ENCODE peak calls at places on chromosome 16, in four cellular contexts. One of them, this sample, is unnamed.

GRCh38 chr16:73122604-73123386 is 74.9 kb upstream of the ZFHX3 start:
- DNase-seq in H1: no peak
- DNase-seq in HCT116: no peak
- DNase-seq in GM12878: no peak
- DNase-seq in this sample: no peak

GRCh38 chr16:75075688-75076268 is 40.8 kb downstream of the LDHD start:
- DNase-seq in H1: no peak
- DNase-seq in HCT116: no peak
- DNase-seq in GM12878: no peak
- DNase-seq in this sample: no peak

GRCh38 chr16:49504023-49504364 is 130.4 kb downstream of the C16orf78 start:
- DNase-seq in H1: no peak
- DNase-seq in HCT116: no peak
- DNase-seq in GM12878: no peak
- DNase-seq in this sample: no peak

GRCh38 chr16:49281843-49282642 is 405 bp upstream of the CBLN1 start:
- DNase-seq in H1: peak; percentile 96
- DNase-seq in HCT116: no peak
- DNase-seq in GM12878: no peak
- DNase-seq in this sample: peak; percentile 91

GRCh38 chr16:59527206-59527997 is 793.3 kb upstream of the GOT2 start:
- DNase-seq in H1: no peak
- DNase-seq in HCT116: no peak
- DNase-seq in GM12878: no peak
- DNase-seq in this sample: peak; percentile 80

GRCh38 chr16:30985401-30986128 is 558 bp downstream of the HSD3B7 start:
- DNase-seq in H1: peak; percentile 69
- DNase-seq in HCT116: peak; percentile 37
- DNase-seq in GM12878: no peak
- DNase-seq in this sample: peak; percentile 91

GRCh38 chr16:65782537-65783290 is 583.8 kb upstream of the CDH5 start:
- DNase-seq in H1: peak; percentile 27
- DNase-seq in HCT116: no peak
- DNase-seq in GM12878: no peak
- DNase-seq in this sample: no peak

GRCh38 chr16:68083861-68084503 is 1.2 kb upstream of the NFATC3 start:
- DNase-seq in H1: no peak
- DNase-seq in HCT116: no peak
- DNase-seq in GM12878: no peak
- DNase-seq in this sample: no peak

GRCh38 chr16:74608944-74609343 is 2.0 kb upstream of the GLG1 start:
- DNase-seq in H1: no peak
- DNase-seq in HCT116: no peak
- DNase-seq in GM12878: no peak
- DNase-seq in this sample: no peak

GRCh38 chr16:26605872-26606271 is 460.9 kb upstream of the C16orf82 start:
- DNase-seq in H1: no peak
- DNase-seq in HCT116: no peak
- DNase-seq in GM12878: no peak
- DNase-seq in this sample: no peak

GRCh38 chr16:86852135-86852534 is 273.8 kb downstream of the FOXL1 start:
- DNase-seq in H1: no peak
- DNase-seq in HCT116: no peak
- DNase-seq in GM12878: no peak
- DNase-seq in this sample: no peak

GRCh38 chr16:20952144-20952797 is 51.7 kb downstream of the LYRM1 start:
- DNase-seq in H1: no peak
- DNase-seq in HCT116: peak; percentile 26
- DNase-seq in GM12878: no peak
- DNase-seq in this sample: no peak

GRCh38 chr16:14501331-14502255 is 128.5 kb downstream of the PARN start:
- DNase-seq in H1: peak; percentile 59
- DNase-seq in HCT116: peak; percentile 67
- DNase-seq in GM12878: peak; percentile 50
- DNase-seq in this sample: peak; percentile 23

GRCh38 chr16:86121611-86122010 is 222.6 kb downstream of the IRF8 start:
- DNase-seq in H1: no peak
- DNase-seq in HCT116: no peak
- DNase-seq in GM12878: no peak
- DNase-seq in this sample: peak; percentile 16

GRCh38 chr16:4324871-4325740 is 9.2 kb downstream of the GLIS2 start:
- DNase-seq in H1: no peak
- DNase-seq in HCT116: no peak
- DNase-seq in GM12878: no peak
- DNase-seq in this sample: no peak

GRCh38 chr16:62190426-62190825 is 154.2 kb upstream of the CDH8 start:
- DNase-seq in H1: no peak
- DNase-seq in HCT116: no peak
- DNase-seq in GM12878: no peak
- DNase-seq in this sample: peak; percentile 20

GRCh38 chr16:19804538-19805323 is 79.9 kb downstream of the GPRC5B start:
- DNase-seq in H1: peak; percentile 55
- DNase-seq in HCT116: no peak
- DNase-seq in GM12878: no peak
- DNase-seq in this sample: no peak

GRCh38 chr16:66653581-66654350 is 42.8 kb downstream of the CMTM4 start:
- DNase-seq in H1: no peak
- DNase-seq in HCT116: no peak
- DNase-seq in GM12878: no peak
- DNase-seq in this sample: no peak

GRCh38 chr16:30902070-30902972 is 5.9 kb downstream of the CTF1 start:
- DNase-seq in H1: peak; percentile 81
- DNase-seq in HCT116: no peak
- DNase-seq in GM12878: no peak
- DNase-seq in this sample: peak; percentile 82

GRCh38 chr16:4344659-4345438 is 6.3 kb downstream of the PAM16 start:
- DNase-seq in H1: no peak
- DNase-seq in HCT116: no peak
- DNase-seq in GM12878: no peak
- DNase-seq in this sample: peak; percentile 25

GRCh38 chr16:77657016-77657415 is 65.3 kb upstream of the NUDT7 start:
- DNase-seq in H1: peak; percentile 47
- DNase-seq in HCT116: peak; percentile 10
- DNase-seq in GM12878: no peak
- DNase-seq in this sample: peak; percentile 49

GRCh38 chr16:275041-275621 is 613 bp downstream of the RGS11 start:
- DNase-seq in H1: no peak
- DNase-seq in HCT116: no peak
- DNase-seq in GM12878: no peak
- DNase-seq in this sample: peak; percentile 73

GRCh38 chr16:68987734-68988457 is 117.6 kb upstream of the HAS3 start:
- DNase-seq in H1: no peak
- DNase-seq in HCT116: no peak
- DNase-seq in GM12878: no peak
- DNase-seq in this sample: no peak

GRCh38 chr16:89017956-89018604 is 41.1 kb upstream of the CBFA2T3 start:
- DNase-seq in H1: no peak
- DNase-seq in HCT116: no peak
- DNase-seq in GM12878: no peak
- DNase-seq in this sample: no peak

GRCh38 chr16:89448656-89449055 is 41.7 kb downstream of the ANKRD11 start:
- DNase-seq in H1: no peak
- DNase-seq in HCT116: no peak
- DNase-seq in GM12878: no peak
- DNase-seq in this sample: no peak

GRCh38 chr16:11497851-11498289 is 88.8 kb downstream of the LITAF start:
- DNase-seq in H1: no peak
- DNase-seq in HCT116: peak; percentile 92
- DNase-seq in GM12878: no peak
- DNase-seq in this sample: peak; percentile 62

GRCh38 chr16:27221576-27222498 is 18.5 kb downstream of the KDM8 start:
- DNase-seq in H1: no peak
- DNase-seq in HCT116: no peak
- DNase-seq in GM12878: no peak
- DNase-seq in this sample: no peak

GRCh38 chr16:28149016-28149888 is 62.5 kb downstream of the XPO6 start:
- DNase-seq in H1: no peak
- DNase-seq in HCT116: no peak
- DNase-seq in GM12878: no peak
- DNase-seq in this sample: no peak

GRCh38 chr16:20307791-20308190 is 19.5 kb downstream of the GP2 start:
- DNase-seq in H1: no peak
- DNase-seq in HCT116: no peak
- DNase-seq in GM12878: no peak
- DNase-seq in this sample: no peak

GRCh38 chr16:25110392-25110947 is 1.1 kb upstream of the LCMT1 start:
- DNase-seq in H1: no peak
- DNase-seq in HCT116: no peak
- DNase-seq in GM12878: no peak
- DNase-seq in this sample: no peak

GRCh38 chr16:89502319-89502843 is 5.8 kb upstream of the SPG7 start:
- DNase-seq in H1: no peak
- DNase-seq in HCT116: peak; percentile 63
- DNase-seq in GM12878: no peak
- DNase-seq in this sample: peak; percentile 77

DNA sequence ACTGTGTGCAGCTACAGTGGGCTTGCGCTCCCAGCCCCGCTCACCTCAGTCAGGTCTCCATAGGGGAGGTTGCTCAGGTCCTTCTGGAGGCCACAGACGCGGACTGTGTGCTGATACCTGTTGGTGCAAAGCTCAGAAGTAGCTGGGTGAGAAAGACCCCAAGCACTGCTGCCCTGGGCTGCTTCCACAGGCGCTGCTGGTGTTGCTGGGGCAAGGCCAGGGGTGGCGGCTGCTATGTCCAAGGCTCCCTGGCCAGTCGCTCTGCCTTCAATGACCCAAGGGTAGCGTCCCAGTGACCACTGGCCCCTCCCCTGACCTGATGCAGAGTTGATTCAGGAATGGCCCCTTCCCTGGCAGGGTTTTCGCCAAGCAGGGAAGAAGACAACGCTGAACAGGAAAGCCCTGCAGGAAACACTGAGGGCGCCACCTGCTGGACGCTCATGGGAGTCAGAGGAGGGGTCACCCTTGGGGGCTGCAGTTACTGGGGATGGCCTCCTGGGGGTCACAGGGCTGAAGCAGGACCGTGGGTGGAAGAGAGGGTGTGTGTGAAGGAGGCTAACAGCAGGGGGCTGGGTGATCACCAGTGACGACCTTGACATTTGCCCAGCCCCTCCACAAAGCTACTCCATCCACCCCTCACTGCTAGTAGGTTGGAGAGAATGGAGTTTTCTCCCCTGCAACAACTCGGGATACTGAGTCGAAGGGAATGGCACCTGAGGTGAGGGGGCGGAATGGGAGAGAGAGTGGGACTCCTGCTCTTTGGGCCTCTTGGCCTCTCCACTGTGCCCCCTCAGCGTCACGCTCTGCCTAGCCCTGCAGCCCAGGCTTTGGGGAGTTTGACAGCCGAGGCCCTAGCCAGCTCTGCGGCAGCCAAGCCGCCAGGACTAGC is 38.3 kb downstream of the ABCC12 start:
- DNase-seq in H1: peak; percentile 97
- DNase-seq in HCT116: peak; percentile 56
- DNase-seq in GM12878: no peak
- DNase-seq in this sample: peak; percentile 11
- TF ChIP-seq JUND in H1: no peak
- TF ChIP-seq JUND in HCT116: no peak
- TF ChIP-seq JUND in GM12878: no peak
- TF ChIP-seq JUND in this sample: no peak

GRCh38 chr16:2663553-2664521 is 18.5 kb upstream of the KCTD5 start:
- DNase-seq in H1: no peak
- DNase-seq in HCT116: no peak
- DNase-seq in GM12878: no peak
- DNase-seq in this sample: no peak
- TF ChIP-seq JUND in H1: no peak
- TF ChIP-seq JUND in HCT116: no peak
- TF ChIP-seq JUND in GM12878: no peak
- TF ChIP-seq JUND in this sample: no peak

GRCh38 chr16:2236362-2237075 is at the start of gene DNASE1L2:
- DNase-seq in H1: peak; percentile 79
- DNase-seq in HCT116: no peak
- DNase-seq in GM12878: no peak
- DNase-seq in this sample: no peak
- TF ChIP-seq JUND in H1: no peak
- TF ChIP-seq JUND in HCT116: no peak
- TF ChIP-seq JUND in GM12878: no peak
- TF ChIP-seq JUND in this sample: no peak

DNA sequence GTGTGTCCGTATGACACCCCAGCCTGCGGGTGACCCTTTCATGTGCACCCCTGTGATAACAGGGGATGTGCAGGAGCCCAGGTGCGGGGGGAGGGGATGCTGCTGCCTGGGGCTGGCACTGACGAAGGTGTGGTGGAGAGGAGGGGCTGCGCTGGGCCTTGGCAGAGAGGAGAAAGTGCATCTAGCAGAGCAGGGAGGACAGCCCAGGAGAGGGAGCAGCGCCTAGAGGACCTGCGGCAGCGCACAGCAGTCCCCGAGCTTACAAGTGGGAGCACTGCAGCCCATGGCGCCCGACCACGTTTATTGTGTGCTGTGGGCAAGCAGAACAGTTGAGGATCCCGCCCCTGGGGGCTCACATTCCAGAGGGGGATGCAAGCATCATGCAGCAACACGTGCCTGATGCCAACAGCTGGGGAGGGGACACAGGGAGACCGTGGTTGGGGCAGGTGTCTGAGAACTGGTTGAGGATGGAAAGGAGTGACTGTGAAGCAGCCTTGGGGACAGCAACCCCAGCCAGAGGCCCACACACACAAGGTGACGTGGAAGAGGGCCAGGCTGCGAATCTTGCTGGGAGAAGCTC is 10.9 kb upstream of the SLC7A5 start:
- DNase-seq in H1: no peak
- DNase-seq in HCT116: no peak
- DNase-seq in GM12878: no peak
- DNase-seq in this sample: no peak
- TF ChIP-seq JUND in H1: no peak
- TF ChIP-seq JUND in HCT116: no peak
- TF ChIP-seq JUND in GM12878: no peak
- TF ChIP-seq JUND in this sample: no peak

GRCh38 chr16:23227529-23227928 is 45.0 kb downstream of the SCNN1G start:
- DNase-seq in H1: no peak
- DNase-seq in HCT116: no peak
- DNase-seq in GM12878: no peak
- DNase-seq in this sample: no peak

GRCh38 chr16:23235176-23235575 is 52.6 kb downstream of the SCNN1G start:
- DNase-seq in H1: no peak
- DNase-seq in HCT116: no peak
- DNase-seq in GM12878: no peak
- DNase-seq in this sample: no peak

GRCh38 chr16:23236983-23237382 is 54.4 kb downstream of the SCNN1G start:
- DNase-seq in H1: no peak
- DNase-seq in HCT116: no peak
- DNase-seq in GM12878: no peak
- DNase-seq in this sample: no peak

GRCh38 chr16:23229714-23230113 is 47.2 kb downstream of the SCNN1G start:
- DNase-seq in H1: no peak
- DNase-seq in HCT116: no peak
- DNase-seq in GM12878: no peak
- DNase-seq in this sample: no peak

GRCh38 chr16:23232806-23233205 is 50.3 kb downstream of the SCNN1G start:
- DNase-seq in H1: no peak
- DNase-seq in HCT116: no peak
- DNase-seq in GM12878: no peak
- DNase-seq in this sample: no peak
- TF ChIP-seq JUND in H1: no peak
- TF ChIP-seq JUND in HCT116: no peak
- TF ChIP-seq JUND in GM12878: no peak
- TF ChIP-seq JUND in this sample: no peak

This sample was measured in T47D.